ENCODE peak calls at places on chromosomes 2 and 18, in four cellular contexts. F is HCT116, U is K562, Y is brain microvascular endothelial cell. R is an unnamed sample.

GRCh38 chr2:138433995-138434991 is 67.3 kb upstream of the SPOPL start:
- DNase-seq in Y (no peak), F (no peak), U (peak; percentile 60), R (no peak)

GRCh38 chr18:22322251-22322691 is 95.4 kb downstream of the CTAGE1 start:
- DNase-seq in F (no peak), U (no peak), Y (no peak), R (no peak)

GRCh38 chr2:48118895-48119294 is 212.6 kb upstream of the FBXO11 start:
- DNase-seq in U (no peak), Y (no peak), F (no peak), R (no peak)

GRCh38 chr2:8803658-8804379 is 33.6 kb downstream of the KIDINS220 start:
- DNase-seq in Y (peak; percentile 90), F (peak; percentile 91), U (peak; percentile 80), R (no peak)

GRCh38 chr2:25310965-25311865 is 30.5 kb downstream of the DNMT3A start:
- DNase-seq in U (no peak), F (peak; percentile 19), Y (no peak), R (peak; percentile 86)

GRCh38 chr18:63141777-63142176 is 177.8 kb downstream of the BCL2 start:
- DNase-seq in U (no peak), Y (no peak), F (no peak), R (no peak)

GRCh38 chr18:9838144-9838877 is 47.5 kb upstream of the TXNDC2 start:
- DNase-seq in F (peak; percentile 56), U (no peak), Y (peak; percentile 79), R (peak; percentile 80)

GRCh38 chr18:58263733-58264469 is 219.9 kb downstream of the NEDD4L start:
- DNase-seq in U (no peak), F (no peak), Y (no peak), R (no peak)

GRCh38 chr2:177545981-177546600 is 153.5 kb downstream of the AGPS start:
- DNase-seq in Y (no peak), F (no peak), U (no peak), R (no peak)

GRCh38 chr18:57801379-57802165 is 1.5 kb downstream of the ATP8B1 start:
- DNase-seq in U (no peak), F (no peak), Y (no peak), R (peak; percentile 48)

GRCh38 chr2:239148495-239149200 is 252.2 kb downstream of the HDAC4 start:
- DNase-seq in F (no peak), U (no peak), Y (no peak), R (no peak)

GRCh38 chr2:23585218-23585945 is 200.4 kb downstream of the KLHL29 start:
- DNase-seq in U (no peak), F (no peak), Y (no peak), R (no peak)

GRCh38 chr2:31255911-31256571 is 22.1 kb downstream of the EHD3 start:
- DNase-seq in Y (no peak), U (no peak), F (no peak), R (no peak)

GRCh38 chr2:241282553-241282952 is 32.9 kb downstream of the HDLBP start:
- DNase-seq in Y (no peak), U (no peak), F (no peak), R (no peak)

GRCh38 chr2:54574107-54574859 is 118.2 kb downstream of the SPTBN1 start:
- DNase-seq in Y (peak; percentile 77), F (no peak), U (peak; percentile 71), R (peak; percentile 30)

GRCh38 chr2:149465873-149466272 is 121.7 kb downstream of the MMADHC start:
- DNase-seq in U (no peak), Y (no peak), F (no peak), R (no peak)

GRCh38 chr18:9404565-9405060 is 70.0 kb downstream of the TWSG1 start:
- DNase-seq in Y (no peak), F (no peak), U (peak; percentile 84), R (no peak)

GRCh38 chr2:215218587-215219577 is 80.5 kb upstream of the ABCA12 start:
- DNase-seq in F (no peak), Y (no peak), U (no peak), R (no peak)

GRCh38 chr18:13563390-13563805 is 163.0 kb downstream of the FAM210A start:
- DNase-seq in F (no peak), Y (no peak), U (no peak), R (peak; percentile 61)

GRCh38 chr2:10489842-10490555 is 41.9 kb upstream of the ODC1 start:
- DNase-seq in Y (peak; percentile 40), F (no peak), U (no peak), R (no peak)

GRCh38 chr2:168700615-168701245 is 101.7 kb upstream of the NOSTRIN start:
- DNase-seq in F (no peak), U (no peak), Y (no peak), R (peak; percentile 41)

GRCh38 chr2:3326871-3327270 is 50.7 kb downstream of the EIPR1 start:
- DNase-seq in F (no peak), Y (no peak), U (no peak), R (no peak)

GRCh38 chr2:67256892-67257291 is 140.2 kb upstream of the ETAA1 start:
- DNase-seq in U (no peak), Y (peak; percentile 25), F (no peak), R (no peak)

GRCh38 chr2:133264951-133265949 is 303.0 kb downstream of the NCKAP5 start:
- DNase-seq in U (no peak), F (no peak), Y (no peak), R (no peak)

GRCh38 chr2:138452324-138452723 is 49.2 kb upstream of the SPOPL start:
- DNase-seq in Y (no peak), U (no peak), F (no peak), R (no peak)

GRCh38 chr2:225691711-225692110 is 292.2 kb downstream of the NYAP2 start:
- DNase-seq in U (no peak), Y (no peak), F (no peak), R (no peak)

GRCh38 chr2:10923965-10924364 is 12.2 kb downstream of the KCNF1 start:
- DNase-seq in F (no peak), Y (no peak), U (no peak), R (no peak)

GRCh38 chr2:229920011-229920781 is 1.6 kb downstream of the TRIP12 start:
- DNase-seq in F (no peak), Y (no peak), U (no peak), R (peak; percentile 17)

GRCh38 chr2:97267411-97268074 is 154.6 kb downstream of the ANKRD36 start:
- DNase-seq in U (peak; percentile 7), F (no peak), Y (no peak), R (peak; percentile 2)

GRCh38 chr2:215793747-215794595 is 219.4 kb downstream of the MREG start:
- DNase-seq in U (peak; percentile 73), Y (peak; percentile 97), F (peak; percentile 39), R (peak; percentile 20)

GRCh38 chr18:26458526-26459232 is 89.7 kb downstream of the KCTD1 start:
- DNase-seq in F (no peak), U (no peak), Y (peak; percentile 61), R (no peak)

GRCh38 chr2:200300650-200301314 is 5.7 kb upstream of the SPATS2L start:
- DNase-seq in F (peak; percentile 68), Y (peak; percentile 73), U (peak; percentile 23), R (peak; percentile 65)

GRCh38 chr18:12007063-12007462 is 25.8 kb downstream of the IMPA2 start:
- DNase-seq in Y (no peak), F (no peak), U (no peak), R (no peak)

GRCh38 chr2:133710613-133711012 is 142.3 kb upstream of the NCKAP5 start:
- DNase-seq in Y (no peak), F (no peak), U (no peak), R (no peak)

GRCh38 chr2:22215517-22215916 is 1091.7 kb downstream of the TDRD15 start:
- DNase-seq in F (no peak), Y (no peak), U (no peak), R (no peak)

GRCh38 chr2:22221006-22221405 is 1097.2 kb downstream of the TDRD15 start:
- DNase-seq in F (no peak), U (no peak), Y (no peak), R (no peak)
- H3K27ac ChIP-seq in F (no peak overlapping the region), U (no peak overlapping the region), Y (no peak overlapping the region), R (no peak overlapping the region)

GRCh38 chr18:34835466-34835865 is 125.4 kb downstream of the DTNA start:
- DNase-seq in Y (no peak), F (no peak), U (no peak), R (no peak)
- H3K4me3 ChIP-seq in Y (no peak overlapping the region), F (no peak overlapping the region), U (no peak overlapping the region), R (no peak overlapping the region)

DNA sequence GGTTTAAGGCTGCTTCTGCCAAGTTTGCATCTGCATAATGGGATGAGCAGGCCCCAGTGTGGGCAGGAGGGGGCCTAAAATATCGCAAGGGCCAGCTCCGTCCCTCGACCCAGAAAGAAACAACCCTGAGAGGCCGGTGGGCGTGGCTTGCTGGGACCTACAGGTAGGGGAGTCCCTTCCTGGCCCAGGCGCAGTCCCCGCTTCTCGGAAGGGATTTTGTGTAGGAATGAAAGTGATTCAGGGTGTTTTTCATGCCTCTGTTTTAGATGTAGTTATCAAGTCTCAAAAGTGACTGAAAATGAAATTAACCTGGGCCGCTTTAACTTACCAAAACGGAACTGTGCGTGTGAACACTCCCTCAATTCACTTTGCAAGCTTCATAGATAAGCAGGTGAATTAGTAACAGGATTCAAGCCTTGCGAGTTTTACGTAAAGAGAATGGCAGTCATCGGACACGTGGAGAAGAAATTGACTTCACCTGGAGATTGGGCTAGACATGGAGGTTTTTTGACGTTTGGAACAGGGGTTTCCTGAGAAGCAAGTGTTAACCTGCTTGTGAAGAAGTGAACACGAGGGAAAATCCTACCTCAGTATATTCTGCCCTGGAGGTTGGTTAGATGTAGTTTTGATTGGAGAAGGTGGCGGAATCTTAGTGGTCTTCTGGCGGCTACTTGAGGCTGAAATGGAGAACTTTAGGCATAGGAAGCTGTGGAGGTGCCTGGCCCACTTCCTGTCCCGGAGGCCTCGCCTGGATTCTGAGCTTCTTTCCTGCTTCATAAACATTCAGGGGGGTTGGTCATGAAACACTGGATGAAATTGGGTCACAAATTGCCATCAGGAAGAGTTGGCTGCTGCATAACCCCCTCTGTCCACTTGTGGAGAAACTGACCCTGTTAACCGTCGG is 1.7 kb downstream of the NCK2 start:
- DNase-seq in U (peak; percentile 33), Y (no peak), F (no peak), R (peak; percentile 78)
- H3K27ac ChIP-seq in U (no peak overlapping the region), Y (no peak overlapping the region), F (no peak overlapping the region), R (peak overlapping the region; percentile 89)

GRCh38 chr18:2848879-2849254 is 2.1 kb downstream of the EMILIN2 start:
- DNase-seq in Y (no peak), F (no peak), U (peak; percentile 39), R (no peak)
- H3K4me3 ChIP-seq in Y (no peak overlapping the region), F (no peak overlapping the region), U (no peak overlapping the region), R (no peak overlapping the region)

GRCh38 chr2:27958711-27959378 is 68.3 kb downstream of the BABAM2 start:
- DNase-seq in Y (no peak), U (no peak), F (no peak), R (no peak)
- H3K27ac ChIP-seq in Y (peak overlapping the region; percentile 86), U (no peak overlapping the region), F (no peak overlapping the region), R (no peak overlapping the region)

DNA sequence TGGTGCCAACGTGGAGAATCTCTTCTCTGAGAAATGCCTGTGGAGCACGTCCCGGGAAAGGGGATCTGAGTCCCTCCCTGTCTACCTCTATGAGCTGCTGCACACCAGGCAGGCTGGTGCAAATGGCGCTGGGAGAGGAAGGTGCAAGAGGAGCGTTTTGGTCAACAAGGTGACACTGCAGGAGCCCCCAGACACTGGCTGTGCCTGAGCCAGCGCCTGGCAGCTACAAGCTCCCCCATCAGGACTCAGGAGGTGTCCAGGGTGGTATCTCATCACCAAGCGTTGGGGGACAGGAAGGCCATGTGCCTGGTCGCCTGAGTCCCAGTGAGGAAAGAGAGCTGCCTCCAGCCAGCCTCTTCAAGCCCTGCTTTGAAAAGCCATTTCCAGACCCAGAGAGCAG is 173.4 kb downstream of the TNS1 start:
- DNase-seq in F (no peak), U (no peak), Y (no peak), R (no peak)
- H3K4me3 ChIP-seq in F (no peak overlapping the region), U (no peak overlapping the region), Y (no peak overlapping the region), R (no peak overlapping the region)